ENCODE peak calls at places on chromosomes 16 and 17, in six cellular contexts. O is Panc1, W is heart right ventricle, H is RWPE2, A is Peyer's patch, D is uterus. V is an unnamed sample.

GRCh38 chr16:18945233-18945632 is 19.0 kb upstream of the SMG1 start:
- DNase-seq in A (no peak), H (no peak), W (no peak), O (no peak), D (no peak), V (no peak)

GRCh38 chr17:76585048-76585648 is 512 bp downstream of the ST6GALNAC2 start:
- DNase-seq in H (no peak), A (no peak), O (no peak), D (no peak), W (no peak), V (no peak)

GRCh38 chr17:30336369-30337171 is 2.7 kb upstream of the TMIGD1 start:
- DNase-seq in A (no peak), W (peak), H (no peak), D (no peak), O (peak), V (peak)

GRCh38 chr16:75942901-75943300 is 216.6 kb upstream of the CPHXL start:
- DNase-seq in D (no peak), W (no peak), A (no peak), O (no peak), H (no peak), V (no peak)

GRCh38 chr16:54821731-54822130 is 108.9 kb upstream of the IRX5 start:
- DNase-seq in A (no peak), D (no peak), O (no peak), H (no peak), W (no peak), V (no peak)

GRCh38 chr16:72291531-72291981 is 119.6 kb upstream of the PMFBP1 start:
- DNase-seq in W (no peak), D (no peak), O (peak), H (no peak), A (no peak), V (no peak)

GRCh38 chr17:3693829-3694231 is 2.1 kb downstream of the P2RX5 start:
- DNase-seq in A (peak), W (no peak), D (no peak), H (no peak), O (no peak), V (no peak)

GRCh38 chr17:42135664-42136653 is 13.4 kb downstream of the HSPB9 start:
- DNase-seq in O (peak), D (no peak), W (peak), H (no peak), A (peak), V (no peak)

GRCh38 chr16:86874141-86874540 is 295.8 kb downstream of the FOXL1 start:
- DNase-seq in D (no peak), H (peak), W (no peak), O (peak), A (no peak), V (no peak)

GRCh38 chr17:1779571-1780074 is 17.8 kb downstream of the SERPINF1 start:
- DNase-seq in O (no peak), D (peak), H (no peak), A (peak), W (peak), V (peak)

GRCh38 chr16:46690281-46691178 is 1.1 kb downstream of the ORC6 start:
- DNase-seq in H (no peak), O (no peak), D (no peak), W (no peak), A (no peak), V (no peak)
- H3K4me3 ChIP-seq in H (peak), O (peak), D (peak), W (peak), A (peak), V (peak)

GRCh38 chr17:81159611-81160265 is 5.6 kb upstream of the PVALEF start:
- DNase-seq in D (no peak), W (no peak), O (no peak), A (no peak), H (no peak), V (no peak)
- H3K4me3 ChIP-seq in D (no peak), W (peak), O (no peak), A (peak), H (no peak), V (no peak)

GRCh38 chr16:70793851-70794502 is 7.0 kb downstream of the VAC14 start:
- DNase-seq in H (no peak), A (no peak), W (no peak), O (no peak), D (no peak), V (no peak)
- H3K4me3 ChIP-seq in H (no peak), A (no peak), W (no peak), O (no peak), D (no peak), V (no peak)

DNA sequence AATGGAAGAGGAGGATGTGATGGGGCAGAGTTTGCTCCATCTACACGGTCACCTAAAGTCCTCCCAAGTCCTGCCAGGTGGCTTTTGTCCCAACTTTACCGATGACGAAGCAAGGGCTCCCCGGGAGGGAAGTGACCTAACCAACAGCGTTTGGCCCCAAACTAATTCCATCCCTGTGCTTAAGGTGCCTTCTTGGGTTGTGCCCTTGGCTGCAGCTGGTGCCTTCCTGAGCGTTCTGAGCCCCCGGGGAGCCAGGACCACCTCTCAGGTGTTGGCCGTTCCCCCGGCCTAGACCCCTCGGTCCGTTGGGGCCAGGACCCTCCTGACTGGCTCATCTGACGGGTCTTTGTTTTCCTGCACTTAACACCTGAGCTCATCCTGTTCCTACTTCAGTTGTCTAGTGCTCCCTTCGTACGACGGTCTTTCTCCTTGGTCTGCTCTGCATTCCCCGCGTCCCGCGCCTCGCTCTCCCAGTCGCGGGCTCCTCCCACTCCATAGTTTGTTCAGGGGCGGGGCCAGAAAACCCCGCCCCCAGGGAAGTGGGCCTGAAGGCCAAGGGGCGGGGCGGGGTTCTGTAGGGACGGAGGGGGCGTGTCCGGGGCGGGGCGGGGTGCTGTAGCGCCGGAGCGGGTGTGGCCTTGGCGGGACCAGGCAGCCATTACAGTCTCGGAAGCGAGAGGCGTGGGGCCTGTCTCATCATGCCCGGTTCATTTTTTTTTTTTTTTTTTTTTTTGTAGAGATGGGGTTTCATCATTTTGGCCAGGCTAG is 822 bp upstream of the ZSCAN10 start:
- DNase-seq in O (no peak), D (peak), A (peak), H (peak), W (peak), V (no peak)
- H3K4me3 ChIP-seq in O (peak), D (no peak), A (peak), H (no peak), W (no peak), V (peak)

DNA sequence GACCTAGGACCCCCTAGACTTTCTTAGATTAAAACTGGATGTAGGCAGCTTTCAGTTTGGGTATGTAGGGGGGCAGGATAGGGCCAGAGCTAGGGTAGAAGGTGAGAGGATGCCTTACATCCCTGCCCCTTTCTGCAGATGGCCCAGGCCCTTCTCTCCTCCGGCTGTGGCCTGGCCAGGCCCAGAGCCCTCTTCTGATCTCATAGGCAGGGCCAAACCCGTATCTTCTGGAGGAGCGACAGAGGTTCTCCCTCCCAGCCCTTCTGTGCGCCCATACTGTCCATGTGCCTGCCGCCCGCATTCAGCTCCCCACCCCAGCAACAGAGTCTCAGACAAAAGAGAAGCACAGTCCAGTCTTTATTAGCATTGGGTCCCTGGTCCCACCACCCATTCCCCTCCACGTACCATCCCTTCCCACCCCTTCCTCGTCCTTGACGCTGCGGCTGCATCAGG is 2.0 kb upstream of the TSPOAP1 start:
- DNase-seq in O (no peak), W (no peak), D (no peak), H (no peak), A (no peak), V (no peak)
- H3K4me3 ChIP-seq in O (no peak), W (no peak), D (no peak), H (no peak), A (peak), V (peak)

GRCh38 chr16:396199-396598 is 800 bp upstream of the NME4 start:
- DNase-seq in O (no peak), D (no peak), A (no peak), W (no peak), H (no peak), V (no peak)
- H3K4me3 ChIP-seq in O (peak), D (no peak), A (no peak), W (no peak), H (no peak), V (peak)

GRCh38 chr16:68289621-68290329 is 21.0 kb downstream of the SLC7A6OS start:
- DNase-seq in D (no peak), H (no peak), W (no peak), A (peak), O (no peak), V (no peak)
- H3K4me3 ChIP-seq in D (no peak), H (no peak), W (no peak), A (no peak), O (no peak), V (no peak)